ENCODE peak calls at places on chromosomes 3 and 15, in six cellular contexts. K is testis; R is H1; M is fibroblast of pulmonary artery; T is PC-9; G is CD8-positive, alpha-beta T cell. E is an unnamed sample.

GRCh38 chr3:67311440-67311839 is 313.3 kb downstream of the KBTBD8 start:
- DNase-seq in K (no peak), R (no peak), T (no peak), M (no peak), G (no peak), E (no peak)

GRCh38 chr3:184005981-184006507 is 11.6 kb downstream of the ABCC5 start:
- DNase-seq in T (peak), K (peak), M (peak), G (no peak), R (no peak), E (no peak)

GRCh38 chr3:69695443-69695842 is 43.8 kb upstream of the MITF start:
- DNase-seq in T (no peak), M (no peak), G (no peak), K (no peak), R (no peak), E (no peak)

GRCh38 chr3:193978030-193978429 is 157.9 kb upstream of the HES1 start:
- DNase-seq in R (no peak), G (no peak), M (no peak), T (no peak), K (no peak), E (no peak)

GRCh38 chr3:32706348-32707025 is 21.5 kb downstream of the CNOT10 start:
- DNase-seq in G (no peak), M (no peak), R (no peak), K (no peak), T (no peak), E (no peak)

GRCh38 chr3:168002786-168003368 is 92.8 kb downstream of the GOLIM4 start:
- DNase-seq in R (no peak), G (no peak), K (no peak), M (peak), T (peak), E (peak)

GRCh38 chr3:46835059-46835458 is 28.2 kb downstream of the MYL3 start:
- DNase-seq in T (no peak), K (no peak), M (no peak), R (no peak), G (no peak), E (no peak)

GRCh38 chr3:87810427-87810826 is 248.4 kb downstream of the CGGBP1 start:
- DNase-seq in G (no peak), K (no peak), T (no peak), M (no peak), R (no peak), E (no peak)

GRCh38 chr3:126261037-126261436 is 80.7 kb upstream of the ALDH1L1 start:
- DNase-seq in K (peak), M (peak), R (no peak), G (no peak), T (no peak), E (peak)

GRCh38 chr3:41131224-41131623 is 68.1 kb upstream of the CTNNB1 start:
- DNase-seq in R (no peak), T (peak), K (no peak), M (no peak), G (no peak), E (no peak)

GRCh38 chr3:182212479-182213076 is 500.9 kb downstream of the SOX2 start:
- DNase-seq in G (no peak), R (no peak), T (peak), K (no peak), M (peak), E (peak)

GRCh38 chr3:190892328-190893011 is 30.0 kb upstream of the GMNC start:
- DNase-seq in R (no peak), M (no peak), G (no peak), T (no peak), K (no peak), E (no peak)

GRCh38 chr3:159739166-159739565 is 249.5 kb upstream of the IL12A start:
- DNase-seq in K (no peak), T (no peak), R (no peak), G (no peak), M (no peak), E (no peak)

GRCh38 chr3:43004282-43004681 is 25.2 kb downstream of the GASK1A start:
- DNase-seq in G (no peak), M (peak), K (no peak), T (no peak), R (no peak), E (no peak)

GRCh38 chr15:76163429-76164020 is 103.7 kb downstream of the TMEM266 start:
- DNase-seq in T (no peak), K (peak), G (no peak), R (no peak), M (peak), E (peak)

GRCh38 chr3:164814106-164814505 is 264.2 kb downstream of the SI start:
- DNase-seq in K (no peak), T (no peak), G (no peak), M (no peak), R (no peak), E (no peak)

GRCh38 chr15:76991048-76991447 is 3.9 kb upstream of the PSTPIP1 start:
- DNase-seq in M (no peak), T (no peak), R (no peak), K (no peak), G (no peak), E (no peak)

GRCh38 chr3:152960684-152961083 is 125.8 kb downstream of the P2RY1 start:
- DNase-seq in G (no peak), T (peak), K (no peak), R (no peak), M (no peak), E (peak)

GRCh38 chr15:70596354-70597055 is 166.9 kb downstream of the UACA start:
- DNase-seq in G (no peak), T (peak), M (peak), K (no peak), R (no peak), E (peak)

GRCh38 chr3:186280737-186281136 is 81.3 kb downstream of the DGKG start:
- DNase-seq in R (no peak), G (no peak), T (no peak), K (no peak), M (no peak), E (no peak)

GRCh38 chr3:32438596-32439344 is 47.1 kb downstream of the CMTM7 start:
- DNase-seq in G (peak), K (no peak), T (no peak), R (peak), M (peak), E (no peak)

GRCh38 chr3:3305087-3305486 is 125.6 kb upstream of the CRBN start:
- DNase-seq in M (no peak), T (no peak), R (no peak), G (no peak), K (no peak), E (no peak)

GRCh38 chr3:10707984-10708868 is 107.8 kb upstream of the SLC6A11 start:
- DNase-seq in M (no peak), K (peak), T (no peak), R (peak), G (no peak), E (no peak)

GRCh38 chr15:55916666-55917409 is 76.6 kb downstream of the NEDD4 start:
- DNase-seq in T (no peak), M (peak), K (no peak), G (no peak), R (no peak), E (peak)

GRCh38 chr15:31740203-31740602 is 290.1 kb upstream of the CHRNA7 start:
- DNase-seq in K (no peak), G (no peak), T (no peak), M (no peak), R (no peak), E (no peak)
- TF ChIP-seq CTCF in K (no peak), G (no peak), T (no peak), M (no peak), R (peak), E (no peak)

GRCh38 chr15:38668433-38669159 is 104.0 kb upstream of the RASGRP1 start:
- DNase-seq in M (no peak), K (no peak), T (no peak), R (no peak), G (no peak), E (no peak)

GRCh38 chr15:38666865-38667264 is 102.3 kb upstream of the RASGRP1 start:
- DNase-seq in K (no peak), M (no peak), T (no peak), R (no peak), G (no peak), E (no peak)

GRCh38 chr15:38669160-38669505 is 104.5 kb upstream of the RASGRP1 start:
- DNase-seq in G (no peak), M (no peak), T (no peak), K (no peak), R (no peak), E (no peak)

GRCh38 chr15:38665586-38665985 is 101.0 kb upstream of the RASGRP1 start:
- DNase-seq in T (no peak), K (no peak), M (no peak), G (no peak), R (no peak), E (no peak)

GRCh38 chr15:38667875-38668274 is 103.3 kb upstream of the RASGRP1 start:
- DNase-seq in G (no peak), M (no peak), T (no peak), R (no peak), K (no peak), E (no peak)
- H3K4me3 ChIP-seq in G (no peak), M (no peak), T (no peak), R (no peak), K (no peak), E (no peak)

GRCh38 chr3:908839-909238 is 184.0 kb upstream of the CNTN6 start:
- DNase-seq in K (no peak), R (no peak), M (peak), G (no peak), T (no peak), E (no peak)
- TF ChIP-seq CTCF in K (no peak), R (peak), M (peak), G (no peak), T (no peak), E (no peak)

GRCh38 chr15:59725172-59725486 is 36.0 kb upstream of the BNIP2 start:
- DNase-seq in K (no peak), M (no peak), T (no peak), G (no peak), R (no peak), E (no peak)
- H3K4me3 ChIP-seq in K (no peak), M (no peak), T (no peak), G (no peak), R (no peak), E (no peak)

GRCh38 chr15:50873935-50874353 is 34.5 kb upstream of the AP4E1 start:
- DNase-seq in M (no peak), G (no peak), R (no peak), K (no peak), T (no peak), E (no peak)
- TF ChIP-seq CTCF in M (no peak), G (no peak), R (no peak), K (no peak), T (no peak), E (no peak)

DNA sequence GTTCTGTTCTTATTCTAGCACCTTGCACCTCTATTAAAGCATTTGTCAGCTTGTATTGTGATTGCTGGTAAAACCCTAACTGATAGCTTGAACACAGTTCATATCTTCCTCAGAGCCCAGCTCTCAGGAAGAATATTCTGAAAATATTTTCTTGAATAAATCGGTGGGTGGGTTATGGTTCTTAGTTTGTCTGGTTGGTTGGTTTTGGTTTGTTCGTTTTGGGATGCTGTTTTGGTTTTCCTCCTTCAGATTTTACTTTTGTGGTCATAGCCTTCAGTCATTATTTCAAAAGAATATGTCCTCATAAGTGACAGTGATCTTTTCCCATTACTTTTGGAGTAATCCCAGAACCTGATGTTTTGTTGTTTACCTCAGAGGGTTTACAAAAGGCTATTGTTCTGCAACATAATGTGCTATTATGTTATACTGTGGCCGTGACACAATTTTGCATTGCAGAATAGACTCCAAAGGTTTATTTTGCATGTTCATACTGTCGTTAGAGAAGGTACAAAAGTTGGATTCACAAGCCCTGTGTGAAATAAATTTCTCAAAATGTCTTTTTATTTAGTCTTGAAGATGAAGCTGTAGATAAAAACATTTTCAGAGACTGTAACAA is 2.7 kb upstream of the TMEM87A start:
- DNase-seq in T (no peak), G (no peak), K (no peak), R (no peak), M (no peak), E (no peak)
- H3K4me3 ChIP-seq in T (no peak), G (no peak), K (no peak), R (no peak), M (peak), E (peak)

GRCh38 chr15:92668086-92668485 is 12.5 kb upstream of the FAM174B start:
- DNase-seq in T (no peak), R (no peak), K (no peak), G (no peak), M (no peak), E (no peak)

GRCh38 chr15:92668620-92669019 is 13.0 kb upstream of the FAM174B start:
- DNase-seq in K (no peak), G (no peak), R (no peak), M (no peak), T (no peak), E (no peak)

GRCh38 chr15:92669432-92669831 is 13.9 kb upstream of the FAM174B start:
- DNase-seq in M (no peak), T (no peak), G (no peak), K (no peak), R (no peak), E (no peak)

GRCh38 chr15:92666780-92667179 is 11.2 kb upstream of the FAM174B start:
- DNase-seq in R (no peak), G (no peak), M (peak), K (peak), T (no peak), E (no peak)

DNA sequence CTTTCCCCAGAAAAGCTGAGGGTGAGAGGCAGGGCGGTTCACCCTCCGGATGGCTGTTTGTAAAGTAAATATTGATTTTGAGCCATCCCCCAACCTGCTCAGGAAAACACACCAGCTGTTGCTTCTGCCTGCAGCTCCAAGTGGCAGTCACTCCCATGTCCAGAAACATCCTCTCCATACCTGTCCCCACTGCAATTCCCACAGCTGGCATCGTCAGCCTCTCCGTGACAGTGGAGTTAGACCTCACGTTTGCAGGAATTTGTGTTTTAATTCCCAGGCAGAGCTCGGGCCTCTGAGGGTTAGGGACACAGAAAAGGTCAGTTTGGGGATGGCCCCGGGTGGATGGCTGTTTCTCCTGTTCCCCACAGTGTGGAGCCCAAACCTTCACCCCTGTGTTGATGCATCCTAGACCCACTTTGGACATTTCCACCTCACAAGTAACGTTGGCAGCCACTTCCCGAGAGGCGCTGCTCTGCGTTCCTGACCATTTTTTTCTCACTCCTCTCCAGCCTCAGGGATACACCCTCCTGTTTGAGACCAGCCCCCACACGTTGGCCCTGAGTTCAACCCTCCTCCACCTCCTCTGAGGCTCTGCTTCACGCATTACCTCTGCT is 11.8 kb upstream of the FAM174B start:
- DNase-seq in G (no peak), K (peak), T (no peak), R (no peak), M (no peak), E (no peak)
- TF ChIP-seq CTCF in G (no peak), K (no peak), T (no peak), R (no peak), M (no peak), E (no peak)